ENCODE peak calls at places on chromosome 6, in ten cellular contexts. Y is fibroblast of pulmonary artery, D is SJSA1, G is mammary epithelial cell, Q is fibroblast of the aortic adventitia, N is heart left ventricle, T is IMR-90, U is ecto neural progenitor cell, W is NCI-H460, B is myocyte. P is an unnamed sample.

GRCh38 chr6:168353041-168353440 is 33.5 kb upstream of the DACT2 start:
- DNase-seq in W (no peak), Q (no peak), G (no peak), Y (no peak), D (no peak), B (no peak), T (no peak), N (no peak), U (no peak), P (no peak)

GRCh38 chr6:33967266-33967767 is 163.5 kb upstream of the MLN start:
- DNase-seq in T (no peak), B (peak), N (no peak), Q (no peak), D (no peak), W (no peak), U (no peak), G (no peak), Y (no peak), P (no peak)

GRCh38 chr6:163474581-163474980 is 60.1 kb downstream of the QKI start:
- DNase-seq in G (no peak), B (no peak), Q (no peak), T (no peak), W (no peak), Y (no peak), D (peak), N (no peak), U (no peak), P (no peak)

GRCh38 chr6:149545258-149545753 is 537 bp downstream of the PPIL4 start:
- DNase-seq in Q (peak), N (peak), G (no peak), D (peak), W (no peak), B (peak), U (peak), Y (peak), T (peak), P (peak)

GRCh38 chr6:4316867-4317400 is 181.6 kb upstream of the ECI2 start:
- DNase-seq in Y (peak), T (peak), U (no peak), Q (peak), W (peak), B (peak), N (peak), D (peak), G (peak), P (peak)

GRCh38 chr6:46044876-46045617 is 29.4 kb upstream of the CLIC5 start:
- DNase-seq in G (peak), T (peak), U (no peak), Q (peak), Y (peak), D (peak), W (peak), B (peak), N (peak), P (peak)

GRCh38 chr6:47852727-47853126 is 70.9 kb downstream of the OPN5 start:
- DNase-seq in G (peak), T (no peak), Y (no peak), U (no peak), Q (no peak), N (no peak), B (no peak), D (no peak), W (no peak), P (no peak)

GRCh38 chr6:4348462-4349112 is 213.2 kb upstream of the ECI2 start:
- DNase-seq in Y (no peak), B (no peak), W (no peak), N (no peak), G (no peak), D (no peak), Q (peak), U (no peak), T (peak), P (no peak)

GRCh38 chr6:33172307-33173227 is 19.7 kb downstream of the COL11A2 start:
- DNase-seq in W (no peak), T (peak), U (no peak), Y (peak), G (peak), N (no peak), B (peak), D (no peak), Q (peak), P (no peak)

GRCh38 chr6:157037165-157037564 is 260.0 kb downstream of the ARID1B start:
- DNase-seq in W (no peak), Y (no peak), U (no peak), Q (peak), G (peak), T (no peak), N (no peak), B (no peak), D (no peak), P (no peak)

GRCh38 chr6:83920017-83920416 is 60.5 kb downstream of the CYB5R4 start:
- DNase-seq in B (no peak), Y (peak), N (no peak), Q (peak), U (no peak), G (no peak), T (peak), D (no peak), W (no peak), P (no peak)

GRCh38 chr6:16925461-16925860 is 164.2 kb upstream of the ATXN1 start:
- DNase-seq in Y (no peak), G (peak), U (no peak), T (peak), N (no peak), B (no peak), Q (no peak), D (peak), W (no peak), P (no peak)

P was measured in left ventricle myocardium superior.